ENCODE peak calls at places on chromosomes 12 and 14, in five cellular contexts. One of them, this sample, is unnamed.

GRCh38 chr12:117408161-117408791 is 46.9 kb upstream of the NOS1 start:
- DNase-seq in heart right ventricle: peak; percentile 31
- DNase-seq in endodermal cell: peak; percentile 79
- DNase-seq in right lobe of liver: peak; percentile 56
- DNase-seq in right cardiac atrium: peak; percentile 65
- DNase-seq in this sample: peak; percentile 20

GRCh38 chr14:72917420-72917819 is 8.8 kb upstream of the DCAF4 start:
- DNase-seq in right lobe of liver: no peak
- DNase-seq in right cardiac atrium: no peak
- DNase-seq in endodermal cell: no peak
- DNase-seq in heart right ventricle: no peak
- DNase-seq in this sample: no peak

GRCh38 chr12:98754095-98754494 is 109.0 kb downstream of the APAF1 start:
- DNase-seq in heart right ventricle: no peak
- DNase-seq in endodermal cell: no peak
- DNase-seq in right lobe of liver: no peak
- DNase-seq in right cardiac atrium: no peak
- DNase-seq in this sample: no peak

GRCh38 chr14:91870001-91870400 is 2.7 kb upstream of the TC2N start:
- DNase-seq in right lobe of liver: no peak
- DNase-seq in right cardiac atrium: no peak
- DNase-seq in endodermal cell: no peak
- DNase-seq in heart right ventricle: no peak
- DNase-seq in this sample: no peak

GRCh38 chr14:76953196-76953945 is 75.1 kb downstream of the IRF2BPL start:
- DNase-seq in right cardiac atrium: peak; percentile 89
- DNase-seq in right lobe of liver: peak; percentile 70
- DNase-seq in heart right ventricle: peak; percentile 81
- DNase-seq in endodermal cell: no peak
- DNase-seq in this sample: peak; percentile 77

GRCh38 chr14:100221419-100222218 is 17.3 kb upstream of the YY1 start:
- DNase-seq in right lobe of liver: peak; percentile 61
- DNase-seq in heart right ventricle: peak; percentile 52
- DNase-seq in right cardiac atrium: peak; percentile 84
- DNase-seq in endodermal cell: peak; percentile 85
- DNase-seq in this sample: peak; percentile 43

GRCh38 chr14:67833403-67833802 is 13.8 kb downstream of the RAD51B start:
- DNase-seq in heart right ventricle: no peak
- DNase-seq in endodermal cell: no peak
- DNase-seq in right lobe of liver: no peak
- DNase-seq in right cardiac atrium: no peak
- DNase-seq in this sample: no peak

GRCh38 chr12:4145990-4146859 is 127.3 kb upstream of the CCND2 start:
- DNase-seq in endodermal cell: peak; percentile 41
- DNase-seq in right cardiac atrium: no peak
- DNase-seq in heart right ventricle: no peak
- DNase-seq in right lobe of liver: no peak
- DNase-seq in this sample: no peak

GRCh38 chr14:28305938-28306337 is 460.6 kb upstream of the FOXG1 start:
- DNase-seq in endodermal cell: no peak
- DNase-seq in right cardiac atrium: no peak
- DNase-seq in heart right ventricle: no peak
- DNase-seq in right lobe of liver: no peak
- DNase-seq in this sample: no peak

GRCh38 chr14:88424573-88424972 is 39.1 kb downstream of the SPATA7 start:
- DNase-seq in heart right ventricle: no peak
- DNase-seq in right cardiac atrium: no peak
- DNase-seq in endodermal cell: no peak
- DNase-seq in right lobe of liver: no peak
- DNase-seq in this sample: no peak

GRCh38 chr12:19482551-19483109 is 43.3 kb downstream of the AEBP2 start:
- DNase-seq in right cardiac atrium: peak; percentile 74
- DNase-seq in heart right ventricle: peak; percentile 7
- DNase-seq in right lobe of liver: peak; percentile 44
- DNase-seq in endodermal cell: peak; percentile 83
- DNase-seq in this sample: no peak

GRCh38 chr12:75560167-75560566 is 48.8 kb upstream of the KRR1 start:
- DNase-seq in right lobe of liver: no peak
- DNase-seq in right cardiac atrium: no peak
- DNase-seq in heart right ventricle: no peak
- DNase-seq in endodermal cell: no peak
- DNase-seq in this sample: no peak

GRCh38 chr14:96055065-96055752 is 16.0 kb downstream of the C14orf132 start:
- DNase-seq in heart right ventricle: no peak
- DNase-seq in endodermal cell: no peak
- DNase-seq in right lobe of liver: no peak
- DNase-seq in right cardiac atrium: no peak
- DNase-seq in this sample: no peak

GRCh38 chr14:20609215-20610001 is 18.2 kb upstream of the RNASE12 start:
- DNase-seq in right lobe of liver: peak; percentile 48
- DNase-seq in right cardiac atrium: peak; percentile 70
- DNase-seq in endodermal cell: peak; percentile 91
- DNase-seq in heart right ventricle: peak; percentile 72
- DNase-seq in this sample: peak; percentile 82

GRCh38 chr12:95386056-95386455 is 87.9 kb upstream of the METAP2 start:
- DNase-seq in heart right ventricle: no peak
- DNase-seq in right lobe of liver: no peak
- DNase-seq in right cardiac atrium: no peak
- DNase-seq in endodermal cell: no peak
- DNase-seq in this sample: no peak

GRCh38 chr12:78829690-78830089 is 34.9 kb upstream of the SYT1 start:
- DNase-seq in endodermal cell: no peak
- DNase-seq in heart right ventricle: no peak
- DNase-seq in right cardiac atrium: no peak
- DNase-seq in right lobe of liver: no peak
- DNase-seq in this sample: no peak

GRCh38 chr14:20857630-20858261 is 33.4 kb upstream of the RNASE3 start:
- DNase-seq in right cardiac atrium: peak; percentile 86
- DNase-seq in endodermal cell: peak; percentile 87
- DNase-seq in right lobe of liver: peak; percentile 64
- DNase-seq in heart right ventricle: peak; percentile 72
- DNase-seq in this sample: peak; percentile 77

GRCh38 chr14:57732886-57733285 is 133.0 kb downstream of the SLC35F4 start:
- DNase-seq in right lobe of liver: no peak
- DNase-seq in endodermal cell: no peak
- DNase-seq in right cardiac atrium: no peak
- DNase-seq in heart right ventricle: no peak
- DNase-seq in this sample: no peak

GRCh38 chr12:20528208-20528607 is 159.9 kb downstream of the PDE3A start:
- DNase-seq in right lobe of liver: no peak
- DNase-seq in heart right ventricle: no peak
- DNase-seq in endodermal cell: no peak
- DNase-seq in right cardiac atrium: no peak
- DNase-seq in this sample: no peak

GRCh38 chr12:18567787-18568186 is 170.0 kb downstream of the PLCZ1 start:
- DNase-seq in heart right ventricle: no peak
- DNase-seq in right cardiac atrium: no peak
- DNase-seq in endodermal cell: no peak
- DNase-seq in right lobe of liver: peak; percentile 38
- DNase-seq in this sample: peak; percentile 29

GRCh38 chr12:12622418-12622817 is 10.7 kb downstream of the CREBL2 start:
- DNase-seq in right cardiac atrium: no peak
- DNase-seq in right lobe of liver: no peak
- DNase-seq in endodermal cell: no peak
- DNase-seq in heart right ventricle: no peak
- DNase-seq in this sample: no peak

GRCh38 chr14:72000907-72001306 is 68.7 kb downstream of the RGS6 start:
- DNase-seq in heart right ventricle: peak; percentile 36
- DNase-seq in right lobe of liver: no peak
- DNase-seq in right cardiac atrium: peak; percentile 76
- DNase-seq in endodermal cell: no peak
- DNase-seq in this sample: no peak

GRCh38 chr14:96894966-96895365 is 97.8 kb downstream of the VRK1 start:
- DNase-seq in endodermal cell: no peak
- DNase-seq in right lobe of liver: no peak
- DNase-seq in heart right ventricle: no peak
- DNase-seq in right cardiac atrium: no peak
- DNase-seq in this sample: no peak

GRCh38 chr14:70907996-70908917 is 998 bp downstream of the PCNX1 start:
- DNase-seq in right lobe of liver: peak; percentile 69
- DNase-seq in endodermal cell: peak; percentile 92
- DNase-seq in heart right ventricle: peak; percentile 68
- DNase-seq in right cardiac atrium: peak; percentile 83
- DNase-seq in this sample: peak; percentile 80

GRCh38 chr12:31233061-31233730 is 92.8 kb downstream of the SINHCAF start:
- DNase-seq in right lobe of liver: no peak
- DNase-seq in heart right ventricle: no peak
- DNase-seq in endodermal cell: peak; percentile 37
- DNase-seq in right cardiac atrium: no peak
- DNase-seq in this sample: no peak

GRCh38 chr12:24418157-24418556 is 468.7 kb upstream of the SOX5 start:
- DNase-seq in endodermal cell: no peak
- DNase-seq in right lobe of liver: no peak
- DNase-seq in right cardiac atrium: no peak
- DNase-seq in heart right ventricle: no peak
- DNase-seq in this sample: no peak

GRCh38 chr12:46152456-46152855 is 116.4 kb downstream of the SLC38A1 start:
- DNase-seq in heart right ventricle: no peak
- DNase-seq in right cardiac atrium: no peak
- DNase-seq in right lobe of liver: no peak
- DNase-seq in endodermal cell: no peak
- DNase-seq in this sample: no peak

GRCh38 chr12:46149905-46150304 is 118.9 kb downstream of the SLC38A1 start:
- DNase-seq in heart right ventricle: no peak
- DNase-seq in right lobe of liver: no peak
- DNase-seq in right cardiac atrium: no peak
- DNase-seq in endodermal cell: no peak
- DNase-seq in this sample: no peak

GRCh38 chr12:46153267-46153872 is 115.5 kb downstream of the SLC38A1 start:
- DNase-seq in heart right ventricle: no peak
- DNase-seq in right lobe of liver: no peak
- DNase-seq in right cardiac atrium: no peak
- DNase-seq in endodermal cell: no peak
- DNase-seq in this sample: no peak

GRCh38 chr12:46148706-46149463 is 120.0 kb downstream of the SLC38A1 start:
- DNase-seq in endodermal cell: no peak
- DNase-seq in right lobe of liver: no peak
- DNase-seq in heart right ventricle: no peak
- DNase-seq in right cardiac atrium: no peak
- DNase-seq in this sample: no peak

GRCh38 chr12:46150735-46151134 is 118.1 kb downstream of the SLC38A1 start:
- DNase-seq in heart right ventricle: no peak
- DNase-seq in endodermal cell: peak; percentile 40
- DNase-seq in right cardiac atrium: no peak
- DNase-seq in right lobe of liver: no peak
- DNase-seq in this sample: no peak
- H3K27ac ChIP-seq in heart right ventricle: no peak overlapping the region
- H3K27ac ChIP-seq in endodermal cell: no peak overlapping the region
- H3K27ac ChIP-seq in right cardiac atrium: no peak overlapping the region
- H3K27ac ChIP-seq in right lobe of liver: no peak overlapping the region
- H3K27ac ChIP-seq in this sample: no peak overlapping the region

GRCh38 chr12:127165567-127166392 is 1101.2 kb upstream of the TMEM132C start:
- DNase-seq in heart right ventricle: peak; percentile 85
- DNase-seq in endodermal cell: peak; percentile 95
- DNase-seq in right lobe of liver: peak; percentile 92
- DNase-seq in right cardiac atrium: peak; percentile 96
- DNase-seq in this sample: peak; percentile 88
- H3K27ac ChIP-seq in heart right ventricle: peak overlapping the region; percentile 85
- H3K27ac ChIP-seq in endodermal cell: peak overlapping the region; percentile 61
- H3K27ac ChIP-seq in right lobe of liver: peak overlapping the region; percentile 72
- H3K27ac ChIP-seq in right cardiac atrium: peak overlapping the region; percentile 43
- H3K27ac ChIP-seq in this sample: peak overlapping the region; percentile 46

DNA sequence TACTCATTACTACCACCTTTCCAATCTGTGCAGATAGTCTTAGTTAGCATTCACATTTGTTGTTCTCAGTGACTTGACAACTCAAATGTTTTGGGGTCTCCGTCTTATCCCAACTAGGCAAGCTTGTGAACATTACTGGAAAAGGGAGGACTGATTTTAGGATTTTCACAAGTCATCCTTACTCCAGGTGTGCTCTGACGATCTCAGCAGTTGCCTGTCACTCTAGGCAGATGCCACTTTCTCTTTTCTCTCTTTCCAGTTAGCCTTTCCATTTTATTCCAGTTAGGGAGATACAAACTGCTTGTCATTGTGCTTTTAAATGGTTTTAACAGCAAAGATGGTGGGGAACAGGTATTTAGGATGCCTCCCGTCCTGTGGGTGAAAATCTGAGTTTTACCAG is 1.1 kb downstream of the PA2G4 start:
- DNase-seq in right lobe of liver: no peak
- DNase-seq in endodermal cell: no peak
- DNase-seq in heart right ventricle: no peak
- DNase-seq in right cardiac atrium: no peak
- DNase-seq in this sample: no peak
- H3K27ac ChIP-seq in right lobe of liver: no peak overlapping the region
- H3K27ac ChIP-seq in endodermal cell: no peak overlapping the region
- H3K27ac ChIP-seq in heart right ventricle: peak overlapping the region; percentile 87
- H3K27ac ChIP-seq in right cardiac atrium: no peak overlapping the region
- H3K27ac ChIP-seq in this sample: no peak overlapping the region

DNA sequence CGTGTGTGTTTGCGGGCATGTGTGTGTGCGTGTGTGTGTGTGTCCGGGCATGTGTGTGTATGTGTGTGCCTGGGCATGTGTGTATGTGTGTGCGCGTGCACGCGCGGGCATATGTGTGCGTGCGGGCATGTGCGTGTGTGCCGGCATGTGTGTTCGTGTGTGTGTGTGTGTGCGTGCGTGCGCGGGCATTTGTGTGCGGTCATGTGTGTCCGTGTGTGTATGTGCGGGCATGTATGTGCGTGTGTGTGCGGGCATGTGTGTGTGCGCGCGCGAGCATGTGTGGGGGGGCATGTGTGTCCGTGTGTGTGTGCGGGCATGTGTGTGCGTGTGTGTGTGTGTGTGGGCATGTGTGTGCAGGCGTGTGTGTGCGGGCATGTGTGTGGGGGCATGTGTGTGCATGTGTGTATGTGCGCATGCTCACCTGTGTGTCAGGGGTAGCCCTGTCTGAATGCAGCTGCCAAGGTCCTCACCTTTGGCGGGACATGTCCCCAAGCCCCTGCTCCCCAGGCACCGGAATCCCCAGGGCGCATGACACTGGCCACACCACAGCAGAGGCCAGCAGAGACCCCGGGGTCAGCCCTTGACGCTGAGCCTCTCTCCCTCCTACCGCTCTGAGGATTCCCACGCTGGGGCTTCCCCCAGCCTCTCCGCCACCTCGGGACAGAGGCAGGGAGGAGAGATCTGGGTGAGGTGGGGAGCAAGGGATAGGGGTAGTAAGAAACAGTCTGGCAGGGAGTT is 109.5 kb upstream of the NCOR2 start:
- DNase-seq in heart right ventricle: no peak
- DNase-seq in endodermal cell: no peak
- DNase-seq in right cardiac atrium: no peak
- DNase-seq in right lobe of liver: no peak
- DNase-seq in this sample: no peak
- H3K27ac ChIP-seq in heart right ventricle: no peak overlapping the region
- H3K27ac ChIP-seq in endodermal cell: no peak overlapping the region
- H3K27ac ChIP-seq in right cardiac atrium: no peak overlapping the region
- H3K27ac ChIP-seq in right lobe of liver: no peak overlapping the region
- H3K27ac ChIP-seq in this sample: no peak overlapping the region

GRCh38 chr12:57893460-57894353 is 47.2 kb upstream of the CTDSP2 start:
- DNase-seq in right cardiac atrium: peak; percentile 97
- DNase-seq in heart right ventricle: peak; percentile 95
- DNase-seq in endodermal cell: peak; percentile 85
- DNase-seq in right lobe of liver: peak; percentile 69
- DNase-seq in this sample: peak; percentile 97
- H3K27ac ChIP-seq in right cardiac atrium: peak overlapping the region; percentile 100
- H3K27ac ChIP-seq in heart right ventricle: peak overlapping the region; percentile 99
- H3K27ac ChIP-seq in endodermal cell: peak overlapping the region; percentile 52
- H3K27ac ChIP-seq in right lobe of liver: peak overlapping the region; percentile 27
- H3K27ac ChIP-seq in this sample: peak overlapping the region; percentile 100

This sample was measured in ovary.